ENCODE peak calls at places on chromosomes 2 and 18, in ten cellular contexts. One of them, this sample, is unnamed.

GRCh38 chr2:177271981-177272666 is 7.6 kb upstream of the NFE2L2 start:
- DNase-seq in AG10803: no peak
- DNase-seq in PC-3: no peak
- DNase-seq in RWPE1: no peak
- DNase-seq in upper lobe of right lung: no peak
- DNase-seq in AG09319: no peak
- DNase-seq in tibial nerve: no peak
- DNase-seq in GM12878: no peak
- DNase-seq in body of pancreas: no peak
- DNase-seq in psoas muscle: no peak
- DNase-seq in this sample: no peak

GRCh38 chr18:35071819-35072247 is 30.6 kb downstream of the MAPRE2 start:
- DNase-seq in AG10803: peak; percentile 26
- DNase-seq in psoas muscle: no peak
- DNase-seq in body of pancreas: no peak
- DNase-seq in RWPE1: no peak
- DNase-seq in PC-3: no peak
- DNase-seq in upper lobe of right lung: no peak
- DNase-seq in AG09319: no peak
- DNase-seq in tibial nerve: no peak
- DNase-seq in GM12878: no peak
- DNase-seq in this sample: no peak

GRCh38 chr2:107013884-107014283 is 127.9 kb upstream of the ST6GAL2 start:
- DNase-seq in upper lobe of right lung: no peak
- DNase-seq in PC-3: no peak
- DNase-seq in AG10803: no peak
- DNase-seq in RWPE1: no peak
- DNase-seq in GM12878: no peak
- DNase-seq in tibial nerve: no peak
- DNase-seq in AG09319: no peak
- DNase-seq in body of pancreas: no peak
- DNase-seq in psoas muscle: no peak
- DNase-seq in this sample: no peak

GRCh38 chr2:217622205-217622621 is 380.6 kb downstream of the TNS1 start:
- DNase-seq in body of pancreas: peak; percentile 9
- DNase-seq in psoas muscle: no peak
- DNase-seq in tibial nerve: no peak
- DNase-seq in PC-3: no peak
- DNase-seq in AG09319: peak; percentile 42
- DNase-seq in GM12878: no peak
- DNase-seq in RWPE1: no peak
- DNase-seq in upper lobe of right lung: no peak
- DNase-seq in AG10803: peak; percentile 88
- DNase-seq in this sample: no peak

GRCh38 chr2:108194409-108195132 is 45.2 kb upstream of the SULT1C3 start:
- DNase-seq in PC-3: peak; percentile 61
- DNase-seq in body of pancreas: no peak
- DNase-seq in tibial nerve: no peak
- DNase-seq in GM12878: no peak
- DNase-seq in psoas muscle: no peak
- DNase-seq in AG09319: no peak
- DNase-seq in AG10803: peak; percentile 3
- DNase-seq in upper lobe of right lung: no peak
- DNase-seq in RWPE1: no peak
- DNase-seq in this sample: no peak

GRCh38 chr18:59752666-59753065 is 55.4 kb upstream of the CCBE1 start:
- DNase-seq in AG09319: no peak
- DNase-seq in psoas muscle: no peak
- DNase-seq in PC-3: no peak
- DNase-seq in body of pancreas: no peak
- DNase-seq in AG10803: peak; percentile 73
- DNase-seq in RWPE1: no peak
- DNase-seq in tibial nerve: no peak
- DNase-seq in GM12878: no peak
- DNase-seq in upper lobe of right lung: no peak
- DNase-seq in this sample: no peak

GRCh38 chr18:500556-501405 is at the start of gene COLEC12:
- DNase-seq in psoas muscle: peak; percentile 60
- DNase-seq in AG09319: no peak
- DNase-seq in AG10803: peak; percentile 34
- DNase-seq in tibial nerve: peak; percentile 25
- DNase-seq in PC-3: no peak
- DNase-seq in body of pancreas: no peak
- DNase-seq in RWPE1: no peak
- DNase-seq in upper lobe of right lung: peak; percentile 85
- DNase-seq in GM12878: no peak
- DNase-seq in this sample: peak; percentile 61

GRCh38 chr2:150063950-150064549 is 423.4 kb downstream of the RND3 start:
- DNase-seq in body of pancreas: no peak
- DNase-seq in GM12878: no peak
- DNase-seq in tibial nerve: no peak
- DNase-seq in AG10803: no peak
- DNase-seq in AG09319: no peak
- DNase-seq in upper lobe of right lung: no peak
- DNase-seq in RWPE1: no peak
- DNase-seq in PC-3: no peak
- DNase-seq in psoas muscle: no peak
- DNase-seq in this sample: no peak

GRCh38 chr2:88090446-88091283 is 23.0 kb downstream of the SMYD1 start:
- DNase-seq in AG10803: no peak
- DNase-seq in tibial nerve: no peak
- DNase-seq in PC-3: no peak
- DNase-seq in body of pancreas: no peak
- DNase-seq in GM12878: no peak
- DNase-seq in upper lobe of right lung: no peak
- DNase-seq in AG09319: no peak
- DNase-seq in RWPE1: no peak
- DNase-seq in psoas muscle: no peak
- DNase-seq in this sample: no peak

GRCh38 chr2:171798156-171798815 is 95.8 kb downstream of the SLC25A12 start:
- DNase-seq in AG09319: no peak
- DNase-seq in PC-3: peak; percentile 72
- DNase-seq in RWPE1: peak; percentile 25
- DNase-seq in psoas muscle: no peak
- DNase-seq in upper lobe of right lung: no peak
- DNase-seq in body of pancreas: no peak
- DNase-seq in AG10803: peak; percentile 49
- DNase-seq in tibial nerve: no peak
- DNase-seq in GM12878: no peak
- DNase-seq in this sample: no peak

GRCh38 chr2:172972005-172972619 is 103.5 kb upstream of the MAP3K20 start:
- DNase-seq in GM12878: no peak
- DNase-seq in upper lobe of right lung: peak; percentile 68
- DNase-seq in body of pancreas: peak; percentile 40
- DNase-seq in RWPE1: peak; percentile 76
- DNase-seq in tibial nerve: no peak
- DNase-seq in psoas muscle: peak; percentile 63
- DNase-seq in AG10803: peak; percentile 45
- DNase-seq in PC-3: peak; percentile 60
- DNase-seq in AG09319: no peak
- DNase-seq in this sample: peak; percentile 61

GRCh38 chr2:68594674-68595492 is 48.5 kb upstream of the PROKR1 start:
- DNase-seq in RWPE1: peak; percentile 48
- DNase-seq in psoas muscle: no peak
- DNase-seq in GM12878: peak; percentile 27
- DNase-seq in upper lobe of right lung: peak; percentile 67
- DNase-seq in body of pancreas: peak; percentile 47
- DNase-seq in AG09319: peak; percentile 12
- DNase-seq in tibial nerve: peak; percentile 17
- DNase-seq in AG10803: peak; percentile 49
- DNase-seq in PC-3: peak; percentile 66
- DNase-seq in this sample: peak; percentile 30
- TF ChIP-seq CTCF in RWPE1: peak; percentile 63
- TF ChIP-seq CTCF in psoas muscle: peak; percentile 52
- TF ChIP-seq CTCF in GM12878: peak; percentile 85
- TF ChIP-seq CTCF in upper lobe of right lung: peak; percentile 83
- TF ChIP-seq CTCF in body of pancreas: peak; percentile 59
- TF ChIP-seq CTCF in AG09319: peak; percentile 94
- TF ChIP-seq CTCF in tibial nerve: no peak
- TF ChIP-seq CTCF in AG10803: peak; percentile 94
- TF ChIP-seq CTCF in PC-3: peak; percentile 96
- TF ChIP-seq CTCF in this sample: peak; percentile 85

GRCh38 chr18:31206787-31207381 is 44.2 kb upstream of the DSC1 start:
- DNase-seq in AG10803: no peak
- DNase-seq in upper lobe of right lung: peak; percentile 86
- DNase-seq in AG09319: no peak
- DNase-seq in body of pancreas: peak; percentile 92
- DNase-seq in psoas muscle: no peak
- DNase-seq in tibial nerve: peak; percentile 13
- DNase-seq in GM12878: peak; percentile 47
- DNase-seq in PC-3: peak; percentile 85
- DNase-seq in RWPE1: peak; percentile 67
- DNase-seq in this sample: no peak
- TF ChIP-seq CTCF in AG10803: no peak
- TF ChIP-seq CTCF in upper lobe of right lung: peak; percentile 40
- TF ChIP-seq CTCF in AG09319: no peak
- TF ChIP-seq CTCF in body of pancreas: peak; percentile 61
- TF ChIP-seq CTCF in psoas muscle: no peak
- TF ChIP-seq CTCF in tibial nerve: no peak
- TF ChIP-seq CTCF in GM12878: peak; percentile 50
- TF ChIP-seq CTCF in PC-3: peak; percentile 15
- TF ChIP-seq CTCF in RWPE1: peak; percentile 46
- TF ChIP-seq CTCF in this sample: no peak

GRCh38 chr2:159136405-159136804 is 150.1 kb downstream of the WDSUB1 start:
- DNase-seq in upper lobe of right lung: no peak
- DNase-seq in PC-3: no peak
- DNase-seq in AG09319: no peak
- DNase-seq in AG10803: no peak
- DNase-seq in body of pancreas: no peak
- DNase-seq in GM12878: no peak
- DNase-seq in tibial nerve: no peak
- DNase-seq in psoas muscle: no peak
- DNase-seq in RWPE1: no peak
- DNase-seq in this sample: no peak

GRCh38 chr2:159140070-159140774 is 146.3 kb downstream of the WDSUB1 start:
- DNase-seq in psoas muscle: no peak
- DNase-seq in upper lobe of right lung: no peak
- DNase-seq in body of pancreas: no peak
- DNase-seq in GM12878: no peak
- DNase-seq in RWPE1: no peak
- DNase-seq in AG10803: peak; percentile 79
- DNase-seq in tibial nerve: no peak
- DNase-seq in PC-3: peak; percentile 15
- DNase-seq in AG09319: no peak
- DNase-seq in this sample: no peak

GRCh38 chr2:159138642-159139182 is 147.8 kb downstream of the WDSUB1 start:
- DNase-seq in upper lobe of right lung: no peak
- DNase-seq in RWPE1: no peak
- DNase-seq in PC-3: no peak
- DNase-seq in body of pancreas: no peak
- DNase-seq in psoas muscle: no peak
- DNase-seq in AG10803: peak; percentile 42
- DNase-seq in GM12878: no peak
- DNase-seq in tibial nerve: no peak
- DNase-seq in AG09319: no peak
- DNase-seq in this sample: no peak

GRCh38 chr2:159137511-159138101 is 148.9 kb downstream of the WDSUB1 start:
- DNase-seq in PC-3: peak; percentile 31
- DNase-seq in RWPE1: no peak
- DNase-seq in GM12878: no peak
- DNase-seq in AG09319: no peak
- DNase-seq in tibial nerve: no peak
- DNase-seq in AG10803: peak; percentile 25
- DNase-seq in psoas muscle: no peak
- DNase-seq in upper lobe of right lung: no peak
- DNase-seq in body of pancreas: no peak
- DNase-seq in this sample: no peak

DNA sequence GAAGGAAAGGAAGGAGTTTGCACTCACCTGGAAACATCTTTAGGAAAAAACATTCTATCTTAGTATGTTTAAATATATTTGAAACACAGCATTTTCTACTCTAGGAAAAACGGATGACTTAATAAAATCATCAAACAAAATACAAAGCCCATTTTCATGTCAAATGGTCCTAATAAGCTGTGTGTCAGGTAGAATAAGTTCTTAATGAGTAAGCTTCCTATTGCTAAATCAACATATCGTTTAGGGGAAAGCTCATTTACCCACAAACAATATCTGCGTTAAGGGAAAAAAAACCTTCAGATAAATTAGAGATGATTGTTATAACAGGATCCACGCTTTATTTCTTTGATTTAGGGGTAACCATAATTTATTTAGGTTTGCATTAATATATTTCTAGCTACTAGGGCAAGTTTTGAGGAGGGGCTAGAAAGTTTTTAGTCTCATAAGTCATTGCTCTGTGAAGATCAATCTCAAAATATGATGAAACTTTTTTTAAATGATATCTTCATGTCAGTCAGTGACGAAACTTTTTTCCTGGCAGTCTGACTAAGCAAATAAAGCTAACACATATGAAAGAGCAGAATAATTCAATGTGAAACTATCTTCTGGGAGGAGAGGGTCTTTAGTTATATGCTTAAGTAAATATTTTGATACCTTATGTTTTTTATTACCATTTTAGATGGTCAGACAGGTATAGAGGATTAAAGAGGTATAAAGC is 147.1 kb downstream of the WDSUB1 start:
- DNase-seq in psoas muscle: no peak
- DNase-seq in GM12878: no peak
- DNase-seq in AG09319: no peak
- DNase-seq in body of pancreas: no peak
- DNase-seq in RWPE1: no peak
- DNase-seq in tibial nerve: no peak
- DNase-seq in AG10803: peak; percentile 28
- DNase-seq in upper lobe of right lung: no peak
- DNase-seq in PC-3: no peak
- DNase-seq in this sample: no peak
- TF ChIP-seq CTCF in psoas muscle: no peak
- TF ChIP-seq CTCF in GM12878: no peak
- TF ChIP-seq CTCF in AG09319: no peak
- TF ChIP-seq CTCF in body of pancreas: no peak
- TF ChIP-seq CTCF in RWPE1: no peak
- TF ChIP-seq CTCF in tibial nerve: no peak
- TF ChIP-seq CTCF in AG10803: no peak
- TF ChIP-seq CTCF in upper lobe of right lung: no peak
- TF ChIP-seq CTCF in PC-3: no peak
- TF ChIP-seq CTCF in this sample: no peak

GRCh38 chr2:168396131-168396530 is 59.9 kb upstream of the CERS6 start:
- DNase-seq in PC-3: no peak
- DNase-seq in GM12878: no peak
- DNase-seq in AG09319: no peak
- DNase-seq in body of pancreas: no peak
- DNase-seq in AG10803: no peak
- DNase-seq in RWPE1: no peak
- DNase-seq in upper lobe of right lung: no peak
- DNase-seq in tibial nerve: no peak
- DNase-seq in psoas muscle: no peak
- DNase-seq in this sample: no peak
- TF ChIP-seq CTCF in PC-3: no peak
- TF ChIP-seq CTCF in GM12878: no peak
- TF ChIP-seq CTCF in AG09319: no peak
- TF ChIP-seq CTCF in body of pancreas: no peak
- TF ChIP-seq CTCF in AG10803: no peak
- TF ChIP-seq CTCF in RWPE1: no peak
- TF ChIP-seq CTCF in upper lobe of right lung: no peak
- TF ChIP-seq CTCF in tibial nerve: no peak
- TF ChIP-seq CTCF in psoas muscle: no peak
- TF ChIP-seq CTCF in this sample: no peak

DNA sequence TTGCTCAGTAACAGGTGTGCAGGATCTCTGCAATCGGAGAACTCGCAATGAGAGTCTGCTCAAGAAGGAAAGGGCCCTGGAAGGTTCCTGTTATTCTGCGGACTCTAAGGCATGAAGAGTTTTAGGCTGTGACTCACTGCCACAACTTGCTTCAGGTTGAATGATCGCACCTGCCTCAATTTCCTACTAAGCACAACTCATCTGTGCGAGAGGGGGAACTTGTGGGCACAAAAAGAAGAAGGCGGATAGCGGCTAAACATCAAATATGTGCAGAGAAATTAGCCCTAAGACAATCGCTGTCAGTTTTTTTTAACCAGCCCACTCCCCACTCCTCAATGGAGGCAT is 14.0 kb upstream of the CREG2 start:
- DNase-seq in AG09319: no peak
- DNase-seq in upper lobe of right lung: no peak
- DNase-seq in psoas muscle: no peak
- DNase-seq in tibial nerve: no peak
- DNase-seq in body of pancreas: no peak
- DNase-seq in AG10803: no peak
- DNase-seq in PC-3: no peak
- DNase-seq in RWPE1: no peak
- DNase-seq in GM12878: no peak
- DNase-seq in this sample: no peak
- TF ChIP-seq CTCF in AG09319: no peak
- TF ChIP-seq CTCF in upper lobe of right lung: no peak
- TF ChIP-seq CTCF in psoas muscle: no peak
- TF ChIP-seq CTCF in tibial nerve: no peak
- TF ChIP-seq CTCF in body of pancreas: no peak
- TF ChIP-seq CTCF in AG10803: no peak
- TF ChIP-seq CTCF in PC-3: no peak
- TF ChIP-seq CTCF in RWPE1: no peak
- TF ChIP-seq CTCF in GM12878: no peak
- TF ChIP-seq CTCF in this sample: no peak

This sample was measured in endothelial cell.